ENCODE peak calls at places on chromosomes 4 and X, in four cellular contexts. S is left lung, L is neural progenitor cell, O is esophagus squamous epithelium. Q is an unnamed sample.

GRCh38 chr4:74056114-74056857 is 17.8 kb upstream of the CXCL3 start:
- DNase-seq in S (no peak), L (no peak), O (no peak), Q (no peak)

GRCh38 chr4:156906325-156906724 is 65.3 kb downstream of the PDGFC start:
- DNase-seq in S (no peak), L (no peak), O (no peak), Q (no peak)

GRCh38 chr4:177401658-177402273 is 40.5 kb downstream of the AGA start:
- DNase-seq in S (no peak), L (no peak), O (no peak), Q (no peak)

GRCh38 chr4:182449186-182449880 is 206.1 kb downstream of the TENM3 start:
- DNase-seq in S (no peak), L (peak; percentile 87), O (no peak), Q (no peak)

GRCh38 chr4:11393551-11393950 is 35.1 kb downstream of the HS3ST1 start:
- DNase-seq in S (no peak), L (no peak), O (no peak), Q (no peak)

GRCh38 chrX:80432863-80433262 is 12.6 kb downstream of the TENT5D start:
- DNase-seq in S (no peak), L (no peak), O (no peak), Q (no peak)

GRCh38 chrX:22063284-22063683 is 31.2 kb downstream of the PHEX start:
- DNase-seq in S (no peak), L (peak; percentile 5), O (no peak), Q (no peak)

GRCh38 chr4:135508006-135508714 is 1306.6 kb upstream of the PABPC4L start:
- DNase-seq in S (no peak), L (no peak), O (no peak), Q (no peak)

GRCh38 chr4:10099521-10100325 is 16.9 kb downstream of the WDR1 start:
- DNase-seq in S (peak; percentile 48), L (peak; percentile 48), O (no peak), Q (no peak)

GRCh38 chr4:174198396-174199179 is 84.9 kb downstream of the FBXO8 start:
- DNase-seq in S (no peak), L (no peak), O (no peak), Q (no peak)

GRCh38 chr4:131054489-131055019 is 1958.6 kb downstream of the C4orf33 start:
- DNase-seq in S (peak; percentile 23), L (peak; percentile 15), O (no peak), Q (no peak)

GRCh38 chr4:77959566-77960338 is 97.1 kb downstream of the MRPL1 start:
- DNase-seq in S (no peak), L (peak; percentile 80), O (no peak), Q (no peak)

GRCh38 chr4:120415902-120416301 is 349.3 kb upstream of the MAD2L1 start:
- DNase-seq in S (no peak), L (no peak), O (no peak), Q (no peak)

GRCh38 chr4:83285022-83285387 is 407 bp upstream of the COQ2 start:
- DNase-seq in S (no peak), L (peak; percentile 20), O (no peak), Q (no peak)

GRCh38 chr4:181964731-181965130 is 278.5 kb upstream of the TENM3 start:
- DNase-seq in S (no peak), L (no peak), O (no peak), Q (no peak)

GRCh38 chr4:123892368-123892961 is 495.9 kb downstream of the SPRY1 start:
- DNase-seq in S (no peak), L (no peak), O (no peak), Q (no peak)

GRCh38 chrX:65273152-65273551 is 261.4 kb downstream of the LAS1L start:
- DNase-seq in S (no peak), L (no peak), O (no peak), Q (no peak)

GRCh38 chr4:154073107-154073817 is 284.4 kb upstream of the SFRP2 start:
- DNase-seq in S (no peak), L (no peak), O (no peak), Q (no peak)

GRCh38 chrX:134254511-134254910 is 17.5 kb downstream of the CCDC160 start:
- DNase-seq in S (no peak), L (no peak), O (no peak), Q (no peak)

GRCh38 chr4:131974730-131975129 is 1174.4 kb upstream of the PCDH10 start:
- DNase-seq in S (no peak), L (no peak), O (no peak), Q (no peak)

GRCh38 chr4:176043838-176044588 is 21.6 kb upstream of the WDR17 start:
- DNase-seq in S (peak; percentile 53), L (no peak), O (no peak), Q (no peak)

GRCh38 chr4:139740531-139741041 is 75.0 kb downstream of the MGST2 start:
- DNase-seq in S (no peak), L (no peak), O (peak; percentile 12), Q (peak; percentile 70)

DNA sequence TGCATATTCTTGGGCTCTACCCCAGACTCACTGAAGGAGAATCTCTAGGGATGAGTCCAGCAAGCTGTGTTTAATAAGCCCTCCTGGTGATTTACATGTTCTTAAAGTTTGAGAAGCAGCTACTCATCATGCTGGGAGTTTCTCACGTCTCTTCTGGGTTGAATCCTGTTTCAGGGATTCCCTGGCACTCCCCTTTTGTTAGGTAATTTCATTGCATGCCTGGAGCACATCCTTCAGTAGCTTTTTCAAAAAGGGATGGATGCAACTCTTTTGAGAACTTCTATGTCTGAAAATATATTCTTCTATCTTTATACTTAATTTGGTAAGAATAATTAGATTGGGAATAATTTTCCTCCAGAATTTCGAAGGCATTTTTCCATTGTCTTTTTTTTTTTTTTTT is 4.4 kb downstream of the EVC start:
- DNase-seq in S (no peak), L (no peak), O (no peak), Q (no peak)
- H3K27ac ChIP-seq in S (no peak overlapping the region), L (no peak overlapping the region), O (no peak overlapping the region), Q (no peak overlapping the region)

GRCh38 chrX:53323196-53323595 is 41.8 kb upstream of the IQSEC2 start:
- DNase-seq in S (no peak), L (no peak), O (no peak), Q (no peak)

GRCh38 chrX:53319614-53320542 is 38.5 kb upstream of the IQSEC2 start:
- DNase-seq in S (peak; percentile 72), L (peak; percentile 24), O (no peak), Q (no peak)

GRCh38 chrX:53320543-53321215 is 39.3 kb upstream of the IQSEC2 start:
- DNase-seq in S (peak; percentile 76), L (peak; percentile 17), O (no peak), Q (peak; percentile 48)

GRCh38 chrX:53321943-53322497 is 40.6 kb upstream of the IQSEC2 start:
- DNase-seq in S (no peak), L (no peak), O (no peak), Q (no peak)

GRCh38 chrX:53321216-53321942 is 40.0 kb upstream of the IQSEC2 start:
- DNase-seq in S (peak; percentile 67), L (peak; percentile 35), O (no peak), Q (peak; percentile 45)
- H3K4me3 ChIP-seq in S (peak overlapping the region; percentile 48), L (peak overlapping the region; percentile 56), O (peak overlapping the region; percentile 62), Q (peak overlapping the region; percentile 65)

DNA sequence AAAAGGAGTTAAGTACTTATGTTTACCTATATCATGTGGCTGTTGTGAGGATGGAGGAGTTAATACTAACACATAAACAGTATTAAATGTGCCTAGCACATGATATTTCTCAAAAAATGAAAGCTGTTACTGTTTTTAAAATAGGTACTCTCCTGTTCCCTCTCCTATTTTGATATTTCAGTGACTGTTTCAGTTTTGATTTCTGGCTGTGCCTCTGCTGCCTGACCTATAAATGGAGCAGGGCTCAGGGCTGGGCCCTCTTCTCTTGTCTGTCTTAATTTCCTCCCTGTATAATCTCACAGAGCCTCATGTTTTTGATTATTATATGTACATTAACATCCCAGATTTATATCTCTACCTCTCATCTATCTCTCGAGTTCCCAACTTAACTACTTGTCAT is 93.3 kb downstream of the UGT8 start:
- DNase-seq in S (no peak), L (no peak), O (no peak), Q (no peak)
- H3K9me3 ChIP-seq in S (no peaks in the 10 kb centered on the region), L (no peaks in the 10 kb centered on the region), O (no peaks in the 10 kb centered on the region), Q (no peaks in the 10 kb centered on the region)

GRCh38 chr4:171599628-171600027 is 213.6 kb upstream of the GALNTL6 start:
- DNase-seq in S (no peak), L (no peak), O (no peak), Q (no peak)

GRCh38 chr4:171601091-171601490 is 212.1 kb upstream of the GALNTL6 start:
- DNase-seq in S (no peak), L (no peak), O (no peak), Q (no peak)
- H3K27ac ChIP-seq in S (no peak overlapping the region), L (no peak overlapping the region), O (no peak overlapping the region), Q (no peak overlapping the region)

GRCh38 chr4:87865960-87866598 is 33.3 kb downstream of the MEPE start:
- DNase-seq in S (no peak), L (peak; percentile 11), O (no peak), Q (no peak)
- H3K4me3 ChIP-seq in S (no peak overlapping the region), L (no peak overlapping the region), O (no peak overlapping the region), Q (no peak overlapping the region)